ENCODE peak calls at places on chromosomes 6 and 20, in six cellular contexts. C is IMR-90, W is suprapubic skin, X is tibial nerve, B is body of pancreas, U is GM12878. E is an unnamed sample.

GRCh38 chr20:35409542-35409941 is 2.2 kb downstream of the UQCC1 start:
- DNase-seq in U (no peak), W (no peak), X (no peak), B (no peak), C (no peak), E (no peak)

GRCh38 chr20:10492065-10492464 is 57.0 kb downstream of the SLX4IP start:
- DNase-seq in U (no peak), W (no peak), B (no peak), C (peak; percentile 70), X (no peak), E (no peak)

GRCh38 chr6:36659271-36659670 is 19.2 kb upstream of the CDKN1A start:
- DNase-seq in W (no peak), U (no peak), X (no peak), C (peak; percentile 74), B (no peak), E (no peak)

GRCh38 chr6:16810411-16810810 is 49.2 kb upstream of the ATXN1 start:
- DNase-seq in X (no peak), C (no peak), W (no peak), B (no peak), U (no peak), E (no peak)

GRCh38 chr6:170093658-170094596 is 197.0 kb downstream of the DLL1 start:
- DNase-seq in X (no peak), W (peak; percentile 76), C (no peak), B (no peak), U (no peak), E (no peak)

GRCh38 chr6:128507337-128508310 is 12.8 kb downstream of the PTPRK start:
- DNase-seq in X (no peak), W (no peak), U (no peak), C (peak; percentile 79), B (peak; percentile 53), E (no peak)

GRCh38 chr6:43702522-43703440 is 15.2 kb upstream of the MRPS18A start:
- DNase-seq in C (peak; percentile 83), W (peak; percentile 97), U (no peak), B (peak; percentile 86), X (peak; percentile 84), E (peak; percentile 89)

GRCh38 chr20:59634435-59635005 is 30.2 kb downstream of the PHACTR3 start:
- DNase-seq in B (no peak), U (no peak), X (no peak), W (peak; percentile 55), C (no peak), E (no peak)

GRCh38 chr6:163500105-163500504 is 85.6 kb downstream of the QKI start:
- DNase-seq in B (no peak), X (no peak), C (no peak), W (no peak), U (no peak), E (no peak)

GRCh38 chr20:62605236-62605948 is 36.9 kb upstream of the SLCO4A1 start:
- DNase-seq in C (no peak), U (no peak), B (no peak), X (no peak), W (no peak), E (no peak)

GRCh38 chr6:50087231-50087954 is 37.7 kb upstream of the DEFB112 start:
- DNase-seq in C (peak; percentile 78), W (no peak), X (no peak), U (no peak), B (no peak), E (no peak)

GRCh38 chr6:148969679-148970078 is 222.8 kb downstream of the UST start:
- DNase-seq in U (no peak), X (peak; percentile 46), B (no peak), C (peak; percentile 95), W (peak; percentile 83), E (peak; percentile 88)

GRCh38 chr6:139308284-139308916 is 16.6 kb upstream of the TXLNB start:
- DNase-seq in X (no peak), U (no peak), W (no peak), B (no peak), C (peak; percentile 55), E (no peak)

GRCh38 chr6:148523051-148523450 is 180.4 kb downstream of the SASH1 start:
- DNase-seq in X (no peak), C (peak; percentile 93), W (no peak), B (no peak), U (no peak), E (no peak)

GRCh38 chr6:13953061-13953705 is 28.4 kb downstream of the RNF182 start:
- DNase-seq in W (no peak), B (no peak), C (peak; percentile 51), X (no peak), U (no peak), E (no peak)

DNA sequence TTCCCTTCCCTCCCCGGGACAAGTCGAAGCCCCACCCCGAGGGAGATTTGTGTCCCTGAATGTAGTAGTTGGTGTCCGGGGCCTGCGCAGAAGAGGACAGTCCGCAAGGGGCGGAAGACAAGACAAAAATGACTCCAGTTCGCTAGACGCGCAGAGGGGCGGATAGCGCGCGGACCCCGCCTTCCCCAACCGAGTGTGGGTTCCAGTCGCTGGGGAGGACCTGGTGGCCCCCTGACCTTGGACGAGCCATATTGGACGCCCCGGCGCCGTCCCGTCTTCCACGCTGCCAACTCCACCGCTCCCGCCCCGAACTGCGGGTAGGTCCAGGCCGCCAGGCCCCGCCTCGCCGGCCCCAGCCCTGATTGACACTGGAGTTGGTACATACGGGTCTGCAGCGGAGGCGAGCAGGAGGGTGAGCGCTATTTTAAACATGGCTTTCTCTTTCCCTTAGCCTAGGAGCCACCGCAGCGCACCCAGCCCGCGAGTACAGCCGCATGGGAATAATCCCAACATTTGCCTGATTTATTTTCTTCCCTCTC is 802 bp downstream of the HMGN3 start:
- DNase-seq in C (peak; percentile 82), W (peak; percentile 94), U (peak; percentile 51), B (peak; percentile 94), X (peak; percentile 78), E (peak; percentile 97)
- TF ChIP-seq POLR2A in C (peak; percentile 41), W (no peak), U (peak; percentile 88), B (peak; percentile 77), X (no peak), E (no peak)

GRCh38 chr6:131948692-131949614 is 2.2 kb downstream of the CCN2 start:
- DNase-seq in C (peak; percentile 92), X (peak; percentile 36), B (no peak), W (no peak), U (no peak), E (no peak)

GRCh38 chr6:131949615-131949908 is 1.6 kb downstream of the CCN2 start:
- DNase-seq in B (no peak), W (no peak), X (peak; percentile 50), C (peak; percentile 91), U (no peak), E (no peak)

GRCh38 chr6:131950767-131951575 is at the start of gene CCN2:
- DNase-seq in C (peak; percentile 100), W (peak; percentile 90), X (peak; percentile 79), B (peak; percentile 75), U (no peak), E (peak; percentile 82)

GRCh38 chr6:131951576-131952230 is 531 bp upstream of the CCN2 start:
- DNase-seq in U (no peak), C (no peak), B (no peak), W (no peak), X (no peak), E (no peak)

GRCh38 chr6:131949909-131950766 is 1.0 kb downstream of the CCN2 start:
- DNase-seq in U (no peak), X (peak; percentile 72), W (peak; percentile 86), C (peak; percentile 92), B (peak; percentile 81), E (peak; percentile 93)
- TF ChIP-seq POLR2A in U (no peak), X (no peak), W (peak; percentile 5), C (peak; percentile 57), B (no peak), E (no peak)

DNA sequence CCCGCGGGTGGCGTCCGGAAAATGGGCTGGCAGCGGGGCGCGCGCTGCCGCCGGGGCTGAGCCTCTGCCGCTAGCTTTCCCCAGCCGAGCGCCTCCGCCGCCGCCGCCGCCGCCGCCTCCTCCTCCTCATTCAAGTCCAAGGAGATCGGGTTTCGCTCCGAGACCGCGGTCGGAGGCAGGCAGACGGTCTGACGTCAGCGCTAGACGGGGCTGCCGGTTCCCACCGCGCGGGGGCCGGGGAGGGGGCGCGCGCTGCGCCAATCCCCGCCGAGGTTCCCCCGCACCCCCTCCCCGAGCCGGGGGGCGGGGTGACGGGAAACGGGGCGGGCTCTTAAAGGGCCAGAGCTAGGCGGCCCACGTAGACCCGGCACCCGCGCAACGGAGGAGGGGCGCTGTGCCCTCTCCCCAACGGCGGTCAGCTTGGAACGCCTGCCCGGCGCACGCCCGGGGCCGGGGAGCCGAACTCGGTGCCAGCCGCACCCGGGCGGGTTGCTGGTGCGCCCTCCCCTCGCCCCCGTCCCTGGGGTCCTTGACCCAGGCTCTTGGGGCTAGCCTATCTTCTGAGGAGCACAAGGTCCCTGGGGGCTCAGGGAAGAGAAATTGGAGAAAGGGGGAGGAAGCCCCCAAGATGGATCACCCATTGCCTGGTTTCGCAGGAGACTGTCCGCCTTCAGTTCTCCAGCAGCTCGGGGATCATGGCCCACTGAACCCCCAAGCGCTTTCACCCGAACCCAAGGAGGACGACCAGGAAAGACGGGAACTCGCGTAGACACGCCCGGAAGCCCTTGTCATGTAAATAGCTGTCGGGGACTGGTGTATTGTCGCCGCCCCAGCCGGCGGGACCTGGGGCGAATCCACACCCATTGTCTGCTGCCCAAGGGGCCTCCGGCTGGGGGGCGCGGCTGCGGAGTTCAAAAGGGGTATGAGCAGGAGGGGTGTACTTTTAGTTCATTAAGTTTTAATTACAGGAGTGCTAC is at the start of gene PMEPA1:
- DNase-seq in W (peak; percentile 95), C (peak; percentile 95), B (peak; percentile 95), X (peak; percentile 87), U (no peak), E (peak; percentile 98)
- TF ChIP-seq POLR2A in W (peak; percentile 69), C (peak; percentile 77), B (peak; percentile 83), X (peak; percentile 75), U (no peak), E (no peak)

GRCh38 chr6:69792292-69792691 is 4.5 kb downstream of the LMBRD1 start:
- DNase-seq in W (no peak), B (no peak), C (no peak), X (no peak), U (no peak), E (peak; percentile 28)

GRCh38 chr6:69801225-69801624 is 4.4 kb upstream of the LMBRD1 start:
- DNase-seq in W (no peak), C (no peak), U (no peak), B (no peak), X (no peak), E (no peak)

GRCh38 chr6:69796081-69796626 is 656 bp downstream of the LMBRD1 start:
- DNase-seq in B (peak; percentile 76), X (peak; percentile 24), U (no peak), W (no peak), C (peak; percentile 45), E (no peak)

GRCh38 chr6:69795469-69796080 is 1.2 kb downstream of the LMBRD1 start:
- DNase-seq in U (no peak), X (no peak), W (no peak), B (no peak), C (no peak), E (no peak)

DNA sequence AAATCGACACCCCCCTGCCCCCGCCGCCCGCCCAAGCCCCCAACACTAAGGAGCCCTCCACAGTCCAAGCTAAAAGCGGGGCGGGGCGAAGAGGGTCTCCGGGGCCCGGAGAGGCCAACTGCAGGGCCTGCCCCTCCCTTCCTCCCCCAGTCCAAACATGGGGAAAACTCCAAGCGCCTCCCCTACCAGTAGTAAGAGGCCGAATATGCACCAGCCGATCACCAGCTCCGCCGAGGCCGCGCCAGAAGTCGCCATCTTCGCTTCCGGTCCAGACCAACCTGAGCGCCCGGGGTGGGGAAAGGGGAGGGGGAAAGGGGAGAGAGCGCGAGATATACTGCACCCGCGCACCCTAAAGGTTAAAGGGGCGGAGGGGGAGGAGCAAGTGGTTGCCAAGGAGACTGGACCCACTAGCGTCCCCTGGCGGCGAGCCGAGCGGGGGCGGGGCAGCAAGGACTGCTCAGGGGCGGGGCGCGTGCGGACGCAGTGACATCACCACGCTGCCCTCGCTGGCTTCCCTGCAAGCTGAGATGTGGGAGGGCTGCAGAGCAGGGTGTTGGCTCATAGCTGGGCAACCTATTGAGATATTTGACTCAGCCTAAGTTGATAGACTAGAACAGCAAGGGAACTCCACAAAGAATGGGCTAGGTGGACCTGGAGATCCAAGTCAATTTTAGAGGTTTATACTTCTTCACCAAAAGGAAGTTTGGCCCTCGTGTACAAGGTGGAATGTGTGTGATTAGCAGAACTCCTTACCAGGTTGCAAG is at the start of gene LMBRD1:
- DNase-seq in X (peak; percentile 99), U (peak; percentile 91), W (peak; percentile 98), B (peak; percentile 100), C (peak; percentile 94), E (peak; percentile 99)
- TF ChIP-seq POLR2A in X (no peak), U (peak; percentile 83), W (peak; percentile 4), B (peak; percentile 40), C (peak; percentile 46), E (no peak)